ENCODE peak calls at places on chromosomes 7 and 10, in ten cellular contexts. C, E, P, W, U, B, M, T, S and R are unnamed samples.

GRCh38 chr10:131573256-131574215 is 262.0 kb upstream of the TCERG1L start:
- DNase-seq in C (no peak), E (no peak), P (no peak), W (no peak), U (peak; percentile 30), B (peak; percentile 46), M (no peak), T (no peak), S (no peak), R (no peak)

GRCh38 chr7:50272808-50273207 is 31.7 kb upstream of the IKZF1 start:
- DNase-seq in C (no peak), E (no peak), P (no peak), W (no peak), U (no peak), B (no peak), M (no peak), T (no peak), S (no peak), R (no peak)

GRCh38 chr10:129120441-129120840 is 346.6 kb upstream of the MGMT start:
- DNase-seq in C (no peak), E (no peak), P (no peak), W (no peak), U (no peak), B (peak; percentile 24), M (no peak), T (no peak), S (no peak), R (no peak)

GRCh38 chr7:3065724-3066143 is 22.1 kb upstream of the CARD11 start:
- DNase-seq in C (no peak), E (no peak), P (peak; percentile 25), W (peak; percentile 56), U (no peak), B (peak; percentile 92), M (peak; percentile 36), T (no peak), S (no peak), R (peak; percentile 49)

GRCh38 chr10:121522841-121523240 is 75.4 kb downstream of the FGFR2 start:
- DNase-seq in C (no peak), E (no peak), P (no peak), W (no peak), U (no peak), B (no peak), M (no peak), T (no peak), S (no peak), R (no peak)

GRCh38 chr10:94223702-94224370 is 138.9 kb downstream of the NOC3L start:
- DNase-seq in C (peak; percentile 68), E (no peak), P (no peak), W (no peak), U (no peak), B (no peak), M (no peak), T (no peak), S (no peak), R (no peak)

GRCh38 chr10:104350146-104350635 is 3.4 kb upstream of the CFAP58 start:
- DNase-seq in C (no peak), E (peak; percentile 55), P (peak; percentile 85), W (no peak), U (no peak), B (peak; percentile 50), M (peak; percentile 81), T (peak; percentile 40), S (no peak), R (peak; percentile 74)

GRCh38 chr10:104077282-104078151 is 8.2 kb downstream of the COL17A1 start:
- DNase-seq in C (no peak), E (no peak), P (peak; percentile 65), W (no peak), U (no peak), B (peak; percentile 83), M (no peak), T (no peak), S (no peak), R (no peak)

GRCh38 chr10:61987951-61988379 is 86.5 kb downstream of the ARID5B start:
- DNase-seq in C (no peak), E (no peak), P (no peak), W (no peak), U (no peak), B (no peak), M (no peak), T (no peak), S (no peak), R (no peak)

GRCh38 chr7:13489386-13489785 is 500.1 kb downstream of the ETV1 start:
- DNase-seq in C (no peak), E (no peak), P (no peak), W (no peak), U (no peak), B (no peak), M (no peak), T (no peak), S (no peak), R (no peak)

GRCh38 chr10:125023269-125023668 is 81.3 kb downstream of the ZRANB1 start:
- DNase-seq in C (no peak), E (no peak), P (no peak), W (no peak), U (no peak), B (no peak), M (no peak), T (peak; percentile 71), S (no peak), R (no peak)

GRCh38 chr10:72414642-72415041 is 59.9 kb upstream of the DNAJB12 start:
- DNase-seq in C (no peak), E (no peak), P (no peak), W (no peak), U (no peak), B (no peak), M (no peak), T (no peak), S (no peak), R (no peak)

GRCh38 chr10:63143984-63144383 is 10.9 kb downstream of the NRBF2 start:
- DNase-seq in C (no peak), E (no peak), P (no peak), W (no peak), U (no peak), B (no peak), M (peak; percentile 48), T (no peak), S (no peak), R (no peak)

GRCh38 chr10:43696909-43697499 is 48.3 kb upstream of the ZNF32 start:
- DNase-seq in C (no peak), E (no peak), P (no peak), W (no peak), U (no peak), B (no peak), M (no peak), T (no peak), S (no peak), R (no peak)

GRCh38 chr10:5560844-5561703 is 36.3 kb downstream of the CALML3 start:
- DNase-seq in C (no peak), E (no peak), P (no peak), W (no peak), U (peak; percentile 30), B (peak; percentile 33), M (no peak), T (no peak), S (no peak), R (no peak)

GRCh38 chr10:121956111-121957061 is 18.6 kb downstream of the NSMCE4A start:
- DNase-seq in C (no peak), E (no peak), P (peak; percentile 85), W (no peak), U (no peak), B (no peak), M (peak; percentile 86), T (no peak), S (no peak), R (peak; percentile 33)

GRCh38 chr7:70612811-70613210 is 519.1 kb upstream of the GALNT17 start:
- DNase-seq in C (no peak), E (no peak), P (no peak), W (no peak), U (no peak), B (no peak), M (no peak), T (peak; percentile 36), S (no peak), R (no peak)

GRCh38 chr10:1166101-1166827 is 110.1 kb downstream of the WDR37 start:
- DNase-seq in C (no peak), E (no peak), P (no peak), W (no peak), U (peak; percentile 27), B (peak; percentile 23), M (no peak), T (no peak), S (no peak), R (no peak)

GRCh38 chr10:51389415-51390342 is 309.7 kb downstream of the CSTF2T start:
- DNase-seq in C (peak; percentile 98), E (peak; percentile 9), P (peak; percentile 68), W (peak; percentile 50), U (no peak), B (peak; percentile 85), M (peak; percentile 86), T (peak; percentile 3), S (no peak), R (peak; percentile 87)

GRCh38 chr7:79180533-79180932 is 272.9 kb downstream of the MAGI2 start:
- DNase-seq in C (no peak), E (no peak), P (no peak), W (no peak), U (no peak), B (no peak), M (no peak), T (no peak), S (no peak), R (peak; percentile 11)